ENCODE peak calls at places on chromosomes 2 and 18, in five cellular contexts. One of them, this sample, is unnamed.

GRCh38 chr2:1993711-1994682 is 249.7 kb upstream of the PXDN start:
- DNase-seq in NCI-H2081: no peak
- DNase-seq in occipital lobe: no peak
- DNase-seq in activated CD8-positive, alpha-beta memory T cell treated with anti-CD3 and anti-CD28 coated beads for 1 hour: no peak
- DNase-seq in ecto neural progenitor cell: no peak
- DNase-seq in this sample: no peak

GRCh38 chr2:218717262-218717661 is 6.6 kb downstream of the TTLL4 start:
- DNase-seq in activated CD8-positive, alpha-beta memory T cell treated with anti-CD3 and anti-CD28 coated beads for 1 hour: no peak
- DNase-seq in occipital lobe: no peak
- DNase-seq in ecto neural progenitor cell: no peak
- DNase-seq in NCI-H2081: no peak
- DNase-seq in this sample: no peak

GRCh38 chr18:46621871-46622270 is 35.1 kb downstream of the LOXHD1 start:
- DNase-seq in activated CD8-positive, alpha-beta memory T cell treated with anti-CD3 and anti-CD28 coated beads for 1 hour: no peak
- DNase-seq in occipital lobe: no peak
- DNase-seq in NCI-H2081: no peak
- DNase-seq in ecto neural progenitor cell: no peak
- DNase-seq in this sample: peak; percentile 88

GRCh38 chr2:44510246-44510645 is 148.5 kb downstream of the CAMKMT start:
- DNase-seq in NCI-H2081: no peak
- DNase-seq in activated CD8-positive, alpha-beta memory T cell treated with anti-CD3 and anti-CD28 coated beads for 1 hour: no peak
- DNase-seq in occipital lobe: no peak
- DNase-seq in ecto neural progenitor cell: no peak
- DNase-seq in this sample: no peak

GRCh38 chr2:178345951-178346350 is 105.0 kb downstream of the PRKRA start:
- DNase-seq in ecto neural progenitor cell: no peak
- DNase-seq in occipital lobe: no peak
- DNase-seq in NCI-H2081: no peak
- DNase-seq in activated CD8-positive, alpha-beta memory T cell treated with anti-CD3 and anti-CD28 coated beads for 1 hour: no peak
- DNase-seq in this sample: no peak

GRCh38 chr2:237474931-237475703 is 11.9 kb upstream of the MLPH start:
- DNase-seq in ecto neural progenitor cell: peak; percentile 93
- DNase-seq in activated CD8-positive, alpha-beta memory T cell treated with anti-CD3 and anti-CD28 coated beads for 1 hour: peak; percentile 72
- DNase-seq in occipital lobe: peak; percentile 39
- DNase-seq in NCI-H2081: peak; percentile 47
- DNase-seq in this sample: no peak

GRCh38 chr2:104944495-104944894 is 90.6 kb downstream of the POU3F3 start:
- DNase-seq in NCI-H2081: peak; percentile 9
- DNase-seq in occipital lobe: no peak
- DNase-seq in ecto neural progenitor cell: no peak
- DNase-seq in activated CD8-positive, alpha-beta memory T cell treated with anti-CD3 and anti-CD28 coated beads for 1 hour: no peak
- DNase-seq in this sample: no peak

GRCh38 chr2:120395686-120396518 is 50.0 kb downstream of the INHBB start:
- DNase-seq in NCI-H2081: peak; percentile 12
- DNase-seq in activated CD8-positive, alpha-beta memory T cell treated with anti-CD3 and anti-CD28 coated beads for 1 hour: no peak
- DNase-seq in occipital lobe: no peak
- DNase-seq in ecto neural progenitor cell: peak; percentile 49
- DNase-seq in this sample: no peak

GRCh38 chr2:109728809-109729208 is 65.3 kb upstream of the RGPD5 start:
- DNase-seq in activated CD8-positive, alpha-beta memory T cell treated with anti-CD3 and anti-CD28 coated beads for 1 hour: no peak
- DNase-seq in NCI-H2081: no peak
- DNase-seq in occipital lobe: no peak
- DNase-seq in ecto neural progenitor cell: no peak
- DNase-seq in this sample: no peak

GRCh38 chr2:214810670-214811069 is 1.2 kb upstream of the BARD1 start:
- DNase-seq in activated CD8-positive, alpha-beta memory T cell treated with anti-CD3 and anti-CD28 coated beads for 1 hour: no peak
- DNase-seq in ecto neural progenitor cell: no peak
- DNase-seq in NCI-H2081: no peak
- DNase-seq in occipital lobe: no peak
- DNase-seq in this sample: no peak

GRCh38 chr2:216810399-216811160 is 49.3 kb downstream of the TNP1 start:
- DNase-seq in ecto neural progenitor cell: no peak
- DNase-seq in occipital lobe: no peak
- DNase-seq in NCI-H2081: no peak
- DNase-seq in activated CD8-positive, alpha-beta memory T cell treated with anti-CD3 and anti-CD28 coated beads for 1 hour: no peak
- DNase-seq in this sample: no peak

This sample was measured in esophagus muscularis mucosa.